ENCODE peak calls at places on chromosomes 16 and 17, in five cellular contexts. B is neural progenitor cell, D is fibroblast of lung, F is mammary epithelial cell, X is GM12878. R is an unnamed sample.

GRCh38 chr16:24748242-24748641 is 18.8 kb downstream of the TNRC6A start:
- DNase-seq in B (no peak), D (peak), F (peak), X (no peak), R (peak)

GRCh38 chr16:48559462-48560211 is 50.3 kb downstream of the N4BP1 start:
- DNase-seq in B (no peak), D (no peak), F (no peak), X (no peak), R (no peak)

GRCh38 chr17:77634710-77635109 is 323.8 kb upstream of the TNRC6C start:
- DNase-seq in B (peak), D (no peak), F (no peak), X (peak), R (no peak)

GRCh38 chr16:59573528-59574271 is 839.6 kb upstream of the GOT2 start:
- DNase-seq in B (no peak), D (peak), F (peak), X (no peak), R (peak)

GRCh38 chr16:11792404-11793260 is 4.4 kb downstream of the ZC3H7A start:
- DNase-seq in B (no peak), D (no peak), F (no peak), X (no peak), R (no peak)

GRCh38 chr16:86893513-86893912 is 315.2 kb downstream of the FOXL1 start:
- DNase-seq in B (no peak), D (no peak), F (no peak), X (no peak), R (no peak)

GRCh38 chr17:6524520-6524919 is 31.8 kb downstream of the PITPNM3 start:
- DNase-seq in B (no peak), D (no peak), F (peak), X (no peak), R (peak)

GRCh38 chr16:4055748-4056147 is 60.5 kb downstream of the ADCY9 start:
- DNase-seq in B (no peak), D (no peak), F (no peak), X (no peak), R (no peak)

GRCh38 chr17:20201059-20201458 is 191.9 kb downstream of the SPECC1 start:
- DNase-seq in B (no peak), D (no peak), F (no peak), X (no peak), R (no peak)

GRCh38 chr17:64133546-64134215 is 3.7 kb upstream of the ERN1 start:
- DNase-seq in B (peak), D (peak), F (peak), X (no peak), R (no peak)

GRCh38 chr16:3157229-3158013 is 22.6 kb downstream of the ZNF213 start:
- DNase-seq in B (peak), D (peak), F (peak), X (no peak), R (peak)

GRCh38 chr17:54891176-54891821 is 9.4 kb upstream of the TOM1L1 start:
- DNase-seq in B (peak), D (peak), F (peak), X (no peak), R (peak)

GRCh38 chr17:66032082-66032712 is 159.7 kb downstream of the CEP112 start:
- DNase-seq in B (no peak), D (no peak), F (no peak), X (no peak), R (no peak)

GRCh38 chr17:40663252-40663651 is 1.7 kb downstream of the KRT222 start:
- DNase-seq in B (no peak), D (no peak), F (no peak), X (no peak), R (no peak)

GRCh38 chr16:64047207-64047606 is 1074.7 kb downstream of the CDH11 start:
- DNase-seq in B (no peak), D (no peak), F (no peak), X (no peak), R (no peak)

GRCh38 chr16:64047878-64048277 is 1074.0 kb downstream of the CDH11 start:
- DNase-seq in B (no peak), D (no peak), F (no peak), X (no peak), R (no peak)

GRCh38 chr16:64051826-64052225 is 1070.0 kb downstream of the CDH11 start:
- DNase-seq in B (peak), D (peak), F (peak), X (no peak), R (no peak)
- TF ChIP-seq CTCF in B (peak), D (peak), F (peak), X (no peak), R (peak)

DNA sequence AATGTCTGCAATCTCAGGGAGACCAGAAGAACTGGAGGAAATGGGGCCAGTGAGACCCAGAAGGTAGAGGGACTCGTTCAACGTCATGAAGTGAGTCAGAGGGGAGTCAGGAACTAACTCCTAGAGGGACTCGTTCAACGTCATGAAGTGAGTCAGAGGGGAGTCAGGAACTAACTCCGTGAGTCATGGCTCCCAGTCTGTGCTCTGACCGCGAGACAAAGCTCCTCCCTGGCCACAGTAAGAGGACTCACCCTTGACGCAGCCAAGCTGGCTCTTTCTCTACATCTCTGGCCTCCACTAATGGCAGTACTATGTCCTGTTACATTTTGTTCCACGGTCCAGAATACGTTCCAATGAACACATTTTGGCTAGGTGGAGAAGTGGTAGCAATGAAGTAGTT is 902.5 kb downstream of the KCNJ2 start:
- DNase-seq in B (no peak), D (peak), F (peak), X (no peak), R (peak)
- TF ChIP-seq EZH2 in B (no peak), D (no peak), F (no peak), X (no peak), R (no peak)

GRCh38 chr16:88338111-88338510 is 44.6 kb upstream of the ZNF469 start:
- DNase-seq in B (no peak), D (no peak), F (no peak), X (no peak), R (no peak)
- TF ChIP-seq CTCF in B (no peak), D (no peak), F (no peak), X (no peak), R (no peak)

DNA sequence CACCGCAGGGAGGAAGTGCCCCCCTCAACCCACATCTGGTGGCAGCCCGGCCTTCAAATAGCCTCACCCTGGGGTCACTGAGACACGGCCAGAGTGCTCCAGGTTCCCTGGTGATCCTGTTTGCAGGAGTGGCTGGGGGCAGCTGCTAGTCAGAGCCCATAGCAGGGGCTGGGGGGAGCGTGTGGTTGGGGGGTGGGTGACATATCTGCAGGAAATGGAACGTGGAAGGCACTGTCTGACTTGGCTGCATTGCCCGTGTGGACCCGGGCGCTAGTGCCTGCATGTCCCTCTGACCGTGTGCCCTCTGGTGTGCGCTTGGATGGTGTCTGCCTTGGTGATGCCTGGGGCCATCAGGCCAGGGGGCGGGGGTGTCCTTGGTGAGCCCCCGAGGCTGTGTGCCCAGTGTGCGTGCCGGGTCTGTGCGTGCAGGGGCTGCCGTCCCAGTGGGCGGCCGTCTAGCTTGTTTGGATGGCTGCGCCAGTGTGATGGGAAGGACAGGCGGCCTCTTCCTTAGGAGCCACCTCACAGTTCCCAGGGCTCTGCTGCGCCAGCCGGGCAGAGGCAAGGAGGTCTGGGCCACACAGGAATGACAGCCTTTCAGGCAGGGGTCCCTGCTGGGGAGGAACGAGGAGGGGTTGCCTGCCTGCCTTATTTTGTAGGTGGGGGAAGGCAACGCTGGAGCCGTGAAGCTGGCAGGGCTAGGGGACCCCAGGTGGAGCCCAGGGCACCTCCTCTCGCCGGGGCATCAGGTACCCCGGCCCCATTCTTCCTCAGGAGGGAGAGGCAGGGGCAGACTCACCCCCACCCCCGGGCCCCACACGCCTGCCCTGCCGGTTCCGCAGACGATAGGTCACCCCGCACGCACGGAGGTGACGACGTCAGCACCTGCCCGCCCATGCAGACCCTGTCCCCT is 642 bp downstream of the NDRG4 start:
- DNase-seq in B (peak), D (no peak), F (no peak), X (no peak), R (no peak)
- TF ChIP-seq EZH2 in B (no peak), D (no peak), F (no peak), X (no peak), R (no peak)

GRCh38 chr17:37789166-37789565 is 44.3 kb upstream of the HNF1B start:
- DNase-seq in B (no peak), D (no peak), F (no peak), X (no peak), R (no peak)

GRCh38 chr17:37792787-37793186 is 47.9 kb upstream of the HNF1B start:
- DNase-seq in B (peak), D (no peak), F (peak), X (no peak), R (peak)

GRCh38 chr17:37790153-37790552 is 45.3 kb upstream of the HNF1B start:
- DNase-seq in B (no peak), D (no peak), F (no peak), X (no peak), R (peak)

GRCh38 chr17:37791985-37792384 is 47.1 kb upstream of the HNF1B start:
- DNase-seq in B (no peak), D (no peak), F (no peak), X (no peak), R (no peak)

DNA sequence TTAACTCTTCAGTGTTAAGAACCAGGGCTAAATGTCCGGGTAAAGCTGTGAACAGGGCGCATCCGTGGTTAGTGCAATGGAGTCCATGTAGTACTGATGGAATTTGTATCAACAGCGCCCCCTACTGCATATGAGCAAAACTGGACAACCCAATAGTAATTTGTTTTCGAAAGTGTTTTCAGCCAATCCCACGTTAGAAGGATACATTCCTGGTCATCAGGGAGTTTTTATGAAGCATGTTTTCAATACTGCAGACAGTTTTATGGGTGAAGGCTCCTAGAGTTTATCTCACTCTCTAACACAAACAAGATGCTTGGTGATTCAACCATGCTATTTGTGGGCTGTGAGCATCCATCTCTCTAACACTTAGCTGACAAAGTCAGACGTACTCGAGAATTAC is 46.6 kb upstream of the HNF1B start:
- DNase-seq in B (peak), D (peak), F (peak), X (no peak), R (no peak)
- TF ChIP-seq CTCF in B (peak), D (peak), F (peak), X (peak), R (peak)

R was measured in astrocyte.